ENCODE peak calls at places on chromosome 3, in eight cellular contexts. O, I, S, N, T, E, A and X are unnamed samples.

GRCh38 chr3:38247366-38248035 is 18.1 kb upstream of the SLC22A13 start:
- DNase-seq in S (no peak), E (peak), I (peak), O (no peak), N (no peak), T (no peak), A (no peak), X (peak)

GRCh38 chr3:160136421-160136820 is 88.8 kb upstream of the C3orf80 start:
- DNase-seq in O (no peak), S (no peak), A (no peak), E (no peak), N (no peak), I (no peak), T (no peak), X (no peak)

GRCh38 chr3:128006061-128006470 is 46.2 kb upstream of the SEC61A1 start:
- DNase-seq in I (no peak), E (no peak), T (no peak), O (peak), A (no peak), S (no peak), N (no peak), X (no peak)

GRCh38 chr3:40258555-40258954 is 51.0 kb upstream of the EIF1B start:
- DNase-seq in O (no peak), A (no peak), N (no peak), I (no peak), S (no peak), E (no peak), T (no peak), X (no peak)

GRCh38 chr3:128335621-128336296 is 130.9 kb downstream of the DNAJB8 start:
- DNase-seq in S (no peak), A (no peak), E (no peak), I (no peak), T (no peak), O (no peak), N (no peak), X (no peak)

GRCh38 chr3:117846238-117846637 is 1136.7 kb downstream of the TUSC7 start:
- DNase-seq in T (no peak), A (no peak), I (no peak), N (no peak), O (no peak), S (no peak), E (no peak), X (no peak)

GRCh38 chr3:101574388-101575156 is 592 bp downstream of the PCNP start:
- DNase-seq in S (peak), N (peak), E (peak), I (peak), A (peak), T (no peak), O (peak), X (no peak)

GRCh38 chr3:189195302-189195701 is 23.5 kb downstream of the TPRG1 start:
- DNase-seq in E (no peak), N (peak), T (no peak), S (no peak), A (no peak), O (no peak), I (no peak), X (no peak)

GRCh38 chr3:157248590-157249425 is 88.9 kb upstream of the CCNL1 start:
- DNase-seq in N (no peak), O (peak), E (peak), A (no peak), I (peak), S (no peak), T (no peak), X (no peak)

GRCh38 chr3:23713641-23714040 is 92.1 kb upstream of the UBE2E1 start:
- DNase-seq in O (no peak), I (no peak), T (no peak), A (no peak), S (no peak), N (no peak), E (no peak), X (no peak)

GRCh38 chr3:152835311-152836102 is 576 bp downstream of the P2RY1 start:
- DNase-seq in E (peak), T (peak), I (peak), O (peak), N (no peak), S (peak), A (peak), X (peak)

GRCh38 chr3:64063207-64063981 is 40.1 kb upstream of the PSMD6 start:
- DNase-seq in S (no peak), N (no peak), I (no peak), E (no peak), O (no peak), A (no peak), T (no peak), X (no peak)

GRCh38 chr3:112231727-112232126 is 62.3 kb downstream of the SLC9C1 start:
- DNase-seq in E (no peak), S (no peak), O (no peak), N (no peak), A (no peak), T (no peak), I (no peak), X (no peak)

GRCh38 chr3:105598047-105598796 is 231.5 kb downstream of the ALCAM start:
- DNase-seq in O (no peak), N (no peak), I (peak), T (no peak), E (no peak), A (no peak), S (no peak), X (no peak)

GRCh38 chr3:123285066-123285465 is 83.3 kb downstream of the SEC22A start:
- DNase-seq in S (no peak), I (no peak), T (no peak), A (no peak), O (no peak), N (no peak), E (no peak), X (no peak)

GRCh38 chr3:169497567-169498257 is 165.8 kb downstream of the MECOM start:
- DNase-seq in I (no peak), O (no peak), A (no peak), T (no peak), N (no peak), E (no peak), S (no peak), X (no peak)

GRCh38 chr3:57709559-57709958 is 16.7 kb upstream of the DENND6A start:
- DNase-seq in O (no peak), T (no peak), I (no peak), E (no peak), A (no peak), N (no peak), S (no peak), X (no peak)

GRCh38 chr3:83498617-83499016 is 1460.2 kb upstream of the CADM2 start:
- DNase-seq in A (no peak), N (no peak), O (no peak), E (no peak), S (no peak), T (no peak), I (no peak), X (no peak)

GRCh38 chr3:194469977-194470376 is 16.8 kb downstream of the ATP13A3 start:
- DNase-seq in E (no peak), O (no peak), A (no peak), S (no peak), T (no peak), N (no peak), I (no peak), X (no peak)

GRCh38 chr3:123724306-123724705 is 139.5 kb upstream of the HACD2 start:
- DNase-seq in O (no peak), A (no peak), N (no peak), T (no peak), S (no peak), E (no peak), I (no peak), X (no peak)

GRCh38 chr3:182364723-182365650 is 428.3 kb upstream of the ATP11B start:
- DNase-seq in N (no peak), O (no peak), T (peak), E (no peak), I (peak), A (no peak), S (no peak), X (no peak)

GRCh38 chr3:128804017-128804816 is 75.2 kb upstream of the ACAD9 start:
- DNase-seq in I (no peak), N (peak), S (no peak), T (no peak), E (no peak), A (peak), O (no peak), X (no peak)

GRCh38 chr3:85632921-85633320 is 674.1 kb downstream of the CADM2 start:
- DNase-seq in S (no peak), I (no peak), E (no peak), N (no peak), O (no peak), A (no peak), T (no peak), X (no peak)

GRCh38 chr3:149581681-149582349 is 76.0 kb downstream of the WWTR1 start:
- DNase-seq in A (no peak), I (peak), E (no peak), T (no peak), N (no peak), S (no peak), O (no peak), X (peak)

GRCh38 chr3:17151598-17152373 is 267.0 kb downstream of the PLCL2 start:
- DNase-seq in A (no peak), E (no peak), O (no peak), S (peak), N (no peak), I (no peak), T (no peak), X (peak)

GRCh38 chr3:39668420-39668819 is 141.0 kb upstream of the MYRIP start:
- DNase-seq in O (peak), I (peak), T (peak), S (no peak), A (peak), N (peak), E (peak), X (no peak)

GRCh38 chr3:73745429-73746247 is 120.9 kb upstream of the PDZRN3 start:
- DNase-seq in E (no peak), I (no peak), T (no peak), O (no peak), A (no peak), N (no peak), S (no peak), X (no peak)

GRCh38 chr3:71541313-71541712 is 42.2 kb downstream of the FOXP1 start:
- DNase-seq in T (no peak), E (no peak), N (no peak), O (no peak), S (no peak), A (no peak), I (no peak), X (no peak)

GRCh38 chr3:184459355-184459754 is 79.5 kb downstream of the CHRD start:
- DNase-seq in T (no peak), S (no peak), A (no peak), E (no peak), I (no peak), N (no peak), O (no peak), X (no peak)

GRCh38 chr3:69090021-69090420 is 5.3 kb downstream of the ARL6IP5 start:
- DNase-seq in E (no peak), A (no peak), T (no peak), N (no peak), I (no peak), S (no peak), O (no peak), X (no peak)

GRCh38 chr3:115165266-115165665 is 18.2 kb upstream of the ZBTB20 start:
- DNase-seq in I (no peak), T (no peak), E (no peak), O (no peak), A (no peak), N (no peak), S (no peak), X (no peak)